ENCODE peak calls at places on chromosomes 1 and 21, in five cellular contexts. One of them, this sample, is unnamed.

GRCh38 chr1:7995437-7995836 is 30.7 kb downstream of the ERRFI1 start:
- DNase-seq in GM04504: no peak
- DNase-seq in activated CD8-positive, alpha-beta memory T cell treated with anti-CD3 and anti-CD28 coated beads for 24 hours: no peak
- DNase-seq in left ventricle myocardium inferior: no peak
- DNase-seq in stimulated activated CD8-positive, alpha-beta memory T cell treated with anti-CD3 and anti-CD28 coated beads, Interleukin-4, amount 100 ng/mL, for 1 hour: no peak
- DNase-seq in this sample: no peak

GRCh38 chr1:202105571-202106339 is 17.0 kb upstream of the GPR37L1 start:
- DNase-seq in GM04504: no peak
- DNase-seq in activated CD8-positive, alpha-beta memory T cell treated with anti-CD3 and anti-CD28 coated beads for 24 hours: no peak
- DNase-seq in left ventricle myocardium inferior: no peak
- DNase-seq in stimulated activated CD8-positive, alpha-beta memory T cell treated with anti-CD3 and anti-CD28 coated beads, Interleukin-4, amount 100 ng/mL, for 1 hour: no peak
- DNase-seq in this sample: no peak

GRCh38 chr1:24409535-24409934 is 4.0 kb downstream of the STPG1 start:
- DNase-seq in GM04504: no peak
- DNase-seq in activated CD8-positive, alpha-beta memory T cell treated with anti-CD3 and anti-CD28 coated beads for 24 hours: no peak
- DNase-seq in left ventricle myocardium inferior: no peak
- DNase-seq in stimulated activated CD8-positive, alpha-beta memory T cell treated with anti-CD3 and anti-CD28 coated beads, Interleukin-4, amount 100 ng/mL, for 1 hour: no peak
- DNase-seq in this sample: no peak

GRCh38 chr1:95003433-95003738 is 69.4 kb downstream of the ALG14 start:
- DNase-seq in GM04504: no peak
- DNase-seq in activated CD8-positive, alpha-beta memory T cell treated with anti-CD3 and anti-CD28 coated beads for 24 hours: no peak
- DNase-seq in left ventricle myocardium inferior: no peak
- DNase-seq in stimulated activated CD8-positive, alpha-beta memory T cell treated with anti-CD3 and anti-CD28 coated beads, Interleukin-4, amount 100 ng/mL, for 1 hour: no peak
- DNase-seq in this sample: no peak

GRCh38 chr1:164673584-164674214 is 114.7 kb downstream of the PBX1 start:
- DNase-seq in GM04504: no peak
- DNase-seq in activated CD8-positive, alpha-beta memory T cell treated with anti-CD3 and anti-CD28 coated beads for 24 hours: no peak
- DNase-seq in left ventricle myocardium inferior: no peak
- DNase-seq in stimulated activated CD8-positive, alpha-beta memory T cell treated with anti-CD3 and anti-CD28 coated beads, Interleukin-4, amount 100 ng/mL, for 1 hour: no peak
- DNase-seq in this sample: no peak

GRCh38 chr1:38037481-38037939 is 9.1 kb downstream of the POU3F1 start:
- DNase-seq in GM04504: no peak
- DNase-seq in activated CD8-positive, alpha-beta memory T cell treated with anti-CD3 and anti-CD28 coated beads for 24 hours: no peak
- DNase-seq in left ventricle myocardium inferior: no peak
- DNase-seq in stimulated activated CD8-positive, alpha-beta memory T cell treated with anti-CD3 and anti-CD28 coated beads, Interleukin-4, amount 100 ng/mL, for 1 hour: no peak
- DNase-seq in this sample: no peak

GRCh38 chr1:236064674-236065508 is at the start of gene NID1:
- DNase-seq in GM04504: peak; percentile 63
- DNase-seq in activated CD8-positive, alpha-beta memory T cell treated with anti-CD3 and anti-CD28 coated beads for 24 hours: peak; percentile 69
- DNase-seq in left ventricle myocardium inferior: peak; percentile 91
- DNase-seq in stimulated activated CD8-positive, alpha-beta memory T cell treated with anti-CD3 and anti-CD28 coated beads, Interleukin-4, amount 100 ng/mL, for 1 hour: no peak
- DNase-seq in this sample: no peak

GRCh38 chr21:38680401-38680800 is 125.3 kb upstream of the ETS2 start:
- DNase-seq in GM04504: no peak
- DNase-seq in activated CD8-positive, alpha-beta memory T cell treated with anti-CD3 and anti-CD28 coated beads for 24 hours: no peak
- DNase-seq in left ventricle myocardium inferior: no peak
- DNase-seq in stimulated activated CD8-positive, alpha-beta memory T cell treated with anti-CD3 and anti-CD28 coated beads, Interleukin-4, amount 100 ng/mL, for 1 hour: no peak
- DNase-seq in this sample: no peak

GRCh38 chr21:26177187-26177586 is 6.6 kb upstream of the APP start:
- DNase-seq in GM04504: no peak
- DNase-seq in activated CD8-positive, alpha-beta memory T cell treated with anti-CD3 and anti-CD28 coated beads for 24 hours: no peak
- DNase-seq in left ventricle myocardium inferior: peak; percentile 24
- DNase-seq in stimulated activated CD8-positive, alpha-beta memory T cell treated with anti-CD3 and anti-CD28 coated beads, Interleukin-4, amount 100 ng/mL, for 1 hour: no peak
- DNase-seq in this sample: no peak

GRCh38 chr1:24384251-24385090 is 29.1 kb downstream of the STPG1 start:
- DNase-seq in GM04504: peak; percentile 44
- DNase-seq in activated CD8-positive, alpha-beta memory T cell treated with anti-CD3 and anti-CD28 coated beads for 24 hours: peak; percentile 71
- DNase-seq in left ventricle myocardium inferior: no peak
- DNase-seq in stimulated activated CD8-positive, alpha-beta memory T cell treated with anti-CD3 and anti-CD28 coated beads, Interleukin-4, amount 100 ng/mL, for 1 hour: no peak
- DNase-seq in this sample: no peak

GRCh38 chr1:184695023-184695422 is 59.6 kb downstream of the EDEM3 start:
- DNase-seq in GM04504: no peak
- DNase-seq in activated CD8-positive, alpha-beta memory T cell treated with anti-CD3 and anti-CD28 coated beads for 24 hours: no peak
- DNase-seq in left ventricle myocardium inferior: no peak
- DNase-seq in stimulated activated CD8-positive, alpha-beta memory T cell treated with anti-CD3 and anti-CD28 coated beads, Interleukin-4, amount 100 ng/mL, for 1 hour: no peak
- DNase-seq in this sample: no peak

GRCh38 chr21:15617968-15618367 is 111.8 kb upstream of the USP25 start:
- DNase-seq in GM04504: no peak
- DNase-seq in activated CD8-positive, alpha-beta memory T cell treated with anti-CD3 and anti-CD28 coated beads for 24 hours: no peak
- DNase-seq in left ventricle myocardium inferior: no peak
- DNase-seq in stimulated activated CD8-positive, alpha-beta memory T cell treated with anti-CD3 and anti-CD28 coated beads, Interleukin-4, amount 100 ng/mL, for 1 hour: no peak
- DNase-seq in this sample: no peak

GRCh38 chr21:45867041-45867630 is 114.4 kb upstream of the COL6A1 start:
- DNase-seq in GM04504: no peak
- DNase-seq in activated CD8-positive, alpha-beta memory T cell treated with anti-CD3 and anti-CD28 coated beads for 24 hours: no peak
- DNase-seq in left ventricle myocardium inferior: no peak
- DNase-seq in stimulated activated CD8-positive, alpha-beta memory T cell treated with anti-CD3 and anti-CD28 coated beads, Interleukin-4, amount 100 ng/mL, for 1 hour: no peak
- DNase-seq in this sample: no peak

GRCh38 chr1:228364706-228365213 is 41.9 kb downstream of the TRIM11 start:
- DNase-seq in GM04504: no peak
- DNase-seq in activated CD8-positive, alpha-beta memory T cell treated with anti-CD3 and anti-CD28 coated beads for 24 hours: no peak
- DNase-seq in left ventricle myocardium inferior: peak; percentile 14
- DNase-seq in stimulated activated CD8-positive, alpha-beta memory T cell treated with anti-CD3 and anti-CD28 coated beads, Interleukin-4, amount 100 ng/mL, for 1 hour: no peak
- DNase-seq in this sample: no peak

GRCh38 chr1:44154049-44154448 is 12.6 kb upstream of the KLF18 start:
- DNase-seq in GM04504: no peak
- DNase-seq in activated CD8-positive, alpha-beta memory T cell treated with anti-CD3 and anti-CD28 coated beads for 24 hours: no peak
- DNase-seq in left ventricle myocardium inferior: no peak
- DNase-seq in stimulated activated CD8-positive, alpha-beta memory T cell treated with anti-CD3 and anti-CD28 coated beads, Interleukin-4, amount 100 ng/mL, for 1 hour: no peak
- DNase-seq in this sample: no peak

GRCh38 chr1:89603651-89604413 is 29.1 kb upstream of the LRRC8C start:
- DNase-seq in GM04504: no peak
- DNase-seq in activated CD8-positive, alpha-beta memory T cell treated with anti-CD3 and anti-CD28 coated beads for 24 hours: peak; percentile 82
- DNase-seq in left ventricle myocardium inferior: no peak
- DNase-seq in stimulated activated CD8-positive, alpha-beta memory T cell treated with anti-CD3 and anti-CD28 coated beads, Interleukin-4, amount 100 ng/mL, for 1 hour: no peak
- DNase-seq in this sample: no peak

GRCh38 chr21:45075606-45076244 is 1.3 kb downstream of the ADARB1 start:
- DNase-seq in GM04504: no peak
- DNase-seq in activated CD8-positive, alpha-beta memory T cell treated with anti-CD3 and anti-CD28 coated beads for 24 hours: no peak
- DNase-seq in left ventricle myocardium inferior: no peak
- DNase-seq in stimulated activated CD8-positive, alpha-beta memory T cell treated with anti-CD3 and anti-CD28 coated beads, Interleukin-4, amount 100 ng/mL, for 1 hour: no peak
- DNase-seq in this sample: no peak

GRCh38 chr1:7760245-7760644 is 10.9 kb upstream of the VAMP3 start:
- DNase-seq in GM04504: no peak
- DNase-seq in activated CD8-positive, alpha-beta memory T cell treated with anti-CD3 and anti-CD28 coated beads for 24 hours: no peak
- DNase-seq in left ventricle myocardium inferior: no peak
- DNase-seq in stimulated activated CD8-positive, alpha-beta memory T cell treated with anti-CD3 and anti-CD28 coated beads, Interleukin-4, amount 100 ng/mL, for 1 hour: no peak
- DNase-seq in this sample: no peak

GRCh38 chr1:118077331-118078055 is 107.5 kb downstream of the SPAG17 start:
- DNase-seq in GM04504: no peak
- DNase-seq in activated CD8-positive, alpha-beta memory T cell treated with anti-CD3 and anti-CD28 coated beads for 24 hours: no peak
- DNase-seq in left ventricle myocardium inferior: no peak
- DNase-seq in stimulated activated CD8-positive, alpha-beta memory T cell treated with anti-CD3 and anti-CD28 coated beads, Interleukin-4, amount 100 ng/mL, for 1 hour: no peak
- DNase-seq in this sample: no peak

GRCh38 chr1:245822997-245823396 is 668.2 kb downstream of the KIF26B start:
- DNase-seq in GM04504: peak; percentile 74
- DNase-seq in activated CD8-positive, alpha-beta memory T cell treated with anti-CD3 and anti-CD28 coated beads for 24 hours: no peak
- DNase-seq in left ventricle myocardium inferior: no peak
- DNase-seq in stimulated activated CD8-positive, alpha-beta memory T cell treated with anti-CD3 and anti-CD28 coated beads, Interleukin-4, amount 100 ng/mL, for 1 hour: no peak
- DNase-seq in this sample: no peak

GRCh38 chr1:156098782-156099181 is 15.7 kb upstream of the LMNA start:
- DNase-seq in GM04504: no peak
- DNase-seq in activated CD8-positive, alpha-beta memory T cell treated with anti-CD3 and anti-CD28 coated beads for 24 hours: no peak
- DNase-seq in left ventricle myocardium inferior: no peak
- DNase-seq in stimulated activated CD8-positive, alpha-beta memory T cell treated with anti-CD3 and anti-CD28 coated beads, Interleukin-4, amount 100 ng/mL, for 1 hour: no peak
- DNase-seq in this sample: no peak

GRCh38 chr1:45968941-45969666 is 163.3 kb downstream of the PIK3R3 start:
- DNase-seq in GM04504: no peak
- DNase-seq in activated CD8-positive, alpha-beta memory T cell treated with anti-CD3 and anti-CD28 coated beads for 24 hours: no peak
- DNase-seq in left ventricle myocardium inferior: no peak
- DNase-seq in stimulated activated CD8-positive, alpha-beta memory T cell treated with anti-CD3 and anti-CD28 coated beads, Interleukin-4, amount 100 ng/mL, for 1 hour: no peak
- DNase-seq in this sample: no peak

GRCh38 chr1:100736766-100737165 is 17.2 kb downstream of the VCAM1 start:
- DNase-seq in GM04504: peak; percentile 11
- DNase-seq in activated CD8-positive, alpha-beta memory T cell treated with anti-CD3 and anti-CD28 coated beads for 24 hours: no peak
- DNase-seq in left ventricle myocardium inferior: no peak
- DNase-seq in stimulated activated CD8-positive, alpha-beta memory T cell treated with anti-CD3 and anti-CD28 coated beads, Interleukin-4, amount 100 ng/mL, for 1 hour: no peak
- DNase-seq in this sample: no peak

GRCh38 chr1:116537439-116537838 is 33.4 kb downstream of the CD58 start:
- DNase-seq in GM04504: peak; percentile 18
- DNase-seq in activated CD8-positive, alpha-beta memory T cell treated with anti-CD3 and anti-CD28 coated beads for 24 hours: no peak
- DNase-seq in left ventricle myocardium inferior: no peak
- DNase-seq in stimulated activated CD8-positive, alpha-beta memory T cell treated with anti-CD3 and anti-CD28 coated beads, Interleukin-4, amount 100 ng/mL, for 1 hour: no peak
- DNase-seq in this sample: no peak

GRCh38 chr1:76547916-76548315 is 319.4 kb upstream of the ST6GALNAC5 start:
- DNase-seq in GM04504: no peak
- DNase-seq in activated CD8-positive, alpha-beta memory T cell treated with anti-CD3 and anti-CD28 coated beads for 24 hours: no peak
- DNase-seq in left ventricle myocardium inferior: no peak
- DNase-seq in stimulated activated CD8-positive, alpha-beta memory T cell treated with anti-CD3 and anti-CD28 coated beads, Interleukin-4, amount 100 ng/mL, for 1 hour: no peak
- DNase-seq in this sample: no peak

GRCh38 chr1:6267686-6268281 is 6.9 kb upstream of the GPR153 start:
- DNase-seq in GM04504: no peak
- DNase-seq in activated CD8-positive, alpha-beta memory T cell treated with anti-CD3 and anti-CD28 coated beads for 24 hours: no peak
- DNase-seq in left ventricle myocardium inferior: no peak
- DNase-seq in stimulated activated CD8-positive, alpha-beta memory T cell treated with anti-CD3 and anti-CD28 coated beads, Interleukin-4, amount 100 ng/mL, for 1 hour: no peak
- DNase-seq in this sample: no peak

GRCh38 chr1:171141336-171142051 is 43.6 kb upstream of the FMO2 start:
- DNase-seq in GM04504: peak; percentile 59
- DNase-seq in activated CD8-positive, alpha-beta memory T cell treated with anti-CD3 and anti-CD28 coated beads for 24 hours: no peak
- DNase-seq in left ventricle myocardium inferior: peak; percentile 45
- DNase-seq in stimulated activated CD8-positive, alpha-beta memory T cell treated with anti-CD3 and anti-CD28 coated beads, Interleukin-4, amount 100 ng/mL, for 1 hour: no peak
- DNase-seq in this sample: no peak

GRCh38 chr1:58443986-58444603 is 102.4 kb downstream of the OMA1 start:
- DNase-seq in GM04504: peak; percentile 40
- DNase-seq in activated CD8-positive, alpha-beta memory T cell treated with anti-CD3 and anti-CD28 coated beads for 24 hours: no peak
- DNase-seq in left ventricle myocardium inferior: no peak
- DNase-seq in stimulated activated CD8-positive, alpha-beta memory T cell treated with anti-CD3 and anti-CD28 coated beads, Interleukin-4, amount 100 ng/mL, for 1 hour: no peak
- DNase-seq in this sample: no peak

GRCh38 chr21:32900814-32901213 is 124.9 kb upstream of the OLIG2 start:
- DNase-seq in GM04504: no peak
- DNase-seq in activated CD8-positive, alpha-beta memory T cell treated with anti-CD3 and anti-CD28 coated beads for 24 hours: no peak
- DNase-seq in left ventricle myocardium inferior: no peak
- DNase-seq in stimulated activated CD8-positive, alpha-beta memory T cell treated with anti-CD3 and anti-CD28 coated beads, Interleukin-4, amount 100 ng/mL, for 1 hour: no peak
- DNase-seq in this sample: no peak

GRCh38 chr1:230145953-230146476 is 79.0 kb downstream of the GALNT2 start:
- DNase-seq in GM04504: no peak
- DNase-seq in activated CD8-positive, alpha-beta memory T cell treated with anti-CD3 and anti-CD28 coated beads for 24 hours: no peak
- DNase-seq in left ventricle myocardium inferior: no peak
- DNase-seq in stimulated activated CD8-positive, alpha-beta memory T cell treated with anti-CD3 and anti-CD28 coated beads, Interleukin-4, amount 100 ng/mL, for 1 hour: no peak
- DNase-seq in this sample: no peak

GRCh38 chr1:1374068-1374860 is 743 bp downstream of the AURKAIP1 start:
- DNase-seq in GM04504: no peak
- DNase-seq in activated CD8-positive, alpha-beta memory T cell treated with anti-CD3 and anti-CD28 coated beads for 24 hours: no peak
- DNase-seq in left ventricle myocardium inferior: no peak
- DNase-seq in stimulated activated CD8-positive, alpha-beta memory T cell treated with anti-CD3 and anti-CD28 coated beads, Interleukin-4, amount 100 ng/mL, for 1 hour: no peak
- DNase-seq in this sample: no peak

GRCh38 chr1:160416369-160416768 is 16.0 kb downstream of the VANGL2 start:
- DNase-seq in GM04504: no peak
- DNase-seq in activated CD8-positive, alpha-beta memory T cell treated with anti-CD3 and anti-CD28 coated beads for 24 hours: no peak
- DNase-seq in left ventricle myocardium inferior: no peak
- DNase-seq in stimulated activated CD8-positive, alpha-beta memory T cell treated with anti-CD3 and anti-CD28 coated beads, Interleukin-4, amount 100 ng/mL, for 1 hour: no peak
- DNase-seq in this sample: no peak

GRCh38 chr1:1069061-1069710 is 4.9 kb downstream of the RNF223 start:
- DNase-seq in GM04504: no peak
- DNase-seq in activated CD8-positive, alpha-beta memory T cell treated with anti-CD3 and anti-CD28 coated beads for 24 hours: peak; percentile 98
- DNase-seq in left ventricle myocardium inferior: peak; percentile 52
- DNase-seq in stimulated activated CD8-positive, alpha-beta memory T cell treated with anti-CD3 and anti-CD28 coated beads, Interleukin-4, amount 100 ng/mL, for 1 hour: peak; percentile 72
- DNase-seq in this sample: no peak

GRCh38 chr1:219324629-219325367 is 151.1 kb downstream of the LYPLAL1 start:
- DNase-seq in GM04504: peak; percentile 67
- DNase-seq in activated CD8-positive, alpha-beta memory T cell treated with anti-CD3 and anti-CD28 coated beads for 24 hours: no peak
- DNase-seq in left ventricle myocardium inferior: no peak
- DNase-seq in stimulated activated CD8-positive, alpha-beta memory T cell treated with anti-CD3 and anti-CD28 coated beads, Interleukin-4, amount 100 ng/mL, for 1 hour: no peak
- DNase-seq in this sample: no peak

GRCh38 chr1:190436615-190437014 is 41.0 kb downstream of the BRINP3 start:
- DNase-seq in GM04504: no peak
- DNase-seq in activated CD8-positive, alpha-beta memory T cell treated with anti-CD3 and anti-CD28 coated beads for 24 hours: no peak
- DNase-seq in left ventricle myocardium inferior: no peak
- DNase-seq in stimulated activated CD8-positive, alpha-beta memory T cell treated with anti-CD3 and anti-CD28 coated beads, Interleukin-4, amount 100 ng/mL, for 1 hour: no peak
- DNase-seq in this sample: no peak

GRCh38 chr1:36109041-36109679 is 15.9 kb downstream of the COL8A2 start:
- DNase-seq in GM04504: no peak
- DNase-seq in activated CD8-positive, alpha-beta memory T cell treated with anti-CD3 and anti-CD28 coated beads for 24 hours: peak; percentile 76
- DNase-seq in left ventricle myocardium inferior: no peak
- DNase-seq in stimulated activated CD8-positive, alpha-beta memory T cell treated with anti-CD3 and anti-CD28 coated beads, Interleukin-4, amount 100 ng/mL, for 1 hour: no peak
- DNase-seq in this sample: no peak